ENCODE peak calls at places on chromosomes 11 and 22, in nine cellular contexts. One of them, this sample, is unnamed.

GRCh38 chr11:92632510-92632909 is 336.9 kb upstream of the MTNR1B start:
- DNase-seq in HCT116: no peak
- DNase-seq in uterus: no peak
- DNase-seq in tibial nerve: no peak
- DNase-seq in A549: no peak
- DNase-seq in ovary: no peak
- DNase-seq in adrenal gland: no peak
- DNase-seq in IMR-90: no peak
- DNase-seq in heart left ventricle: no peak
- DNase-seq in this sample: no peak

GRCh38 chr22:37431811-37432707 is 4.8 kb upstream of the ELFN2 start:
- DNase-seq in tibial nerve: no peak
- DNase-seq in uterus: no peak
- DNase-seq in heart left ventricle: no peak
- DNase-seq in adrenal gland: no peak
- DNase-seq in HCT116: peak
- DNase-seq in A549: peak
- DNase-seq in ovary: no peak
- DNase-seq in IMR-90: peak
- DNase-seq in this sample: no peak

GRCh38 chr11:114052160-114052559 is 7.4 kb upstream of the ZBTB16 start:
- DNase-seq in A549: no peak
- DNase-seq in tibial nerve: no peak
- DNase-seq in ovary: no peak
- DNase-seq in HCT116: no peak
- DNase-seq in IMR-90: no peak
- DNase-seq in heart left ventricle: no peak
- DNase-seq in uterus: no peak
- DNase-seq in adrenal gland: no peak
- DNase-seq in this sample: peak

GRCh38 chr22:37027556-37027955 is 8.0 kb downstream of the MPST start:
- DNase-seq in adrenal gland: no peak
- DNase-seq in A549: no peak
- DNase-seq in ovary: no peak
- DNase-seq in HCT116: no peak
- DNase-seq in uterus: no peak
- DNase-seq in tibial nerve: no peak
- DNase-seq in IMR-90: no peak
- DNase-seq in heart left ventricle: no peak
- DNase-seq in this sample: no peak

GRCh38 chr11:34072831-34073230 is 21.3 kb downstream of the CAPRIN1 start:
- DNase-seq in adrenal gland: no peak
- DNase-seq in tibial nerve: no peak
- DNase-seq in HCT116: no peak
- DNase-seq in IMR-90: peak
- DNase-seq in uterus: no peak
- DNase-seq in A549: no peak
- DNase-seq in heart left ventricle: no peak
- DNase-seq in ovary: no peak
- DNase-seq in this sample: no peak

GRCh38 chr11:122863704-122864326 is 18.7 kb upstream of the JHY start:
- DNase-seq in HCT116: peak
- DNase-seq in A549: peak
- DNase-seq in adrenal gland: peak
- DNase-seq in uterus: peak
- DNase-seq in tibial nerve: peak
- DNase-seq in ovary: peak
- DNase-seq in IMR-90: peak
- DNase-seq in heart left ventricle: peak
- DNase-seq in this sample: no peak

GRCh38 chr11:104573431-104573830 is 324.8 kb downstream of the CASP12 start:
- DNase-seq in HCT116: no peak
- DNase-seq in IMR-90: peak
- DNase-seq in uterus: no peak
- DNase-seq in tibial nerve: no peak
- DNase-seq in heart left ventricle: no peak
- DNase-seq in ovary: no peak
- DNase-seq in adrenal gland: no peak
- DNase-seq in A549: peak
- DNase-seq in this sample: no peak

GRCh38 chr11:115869780-115870431 is 365.7 kb upstream of the CADM1 start:
- DNase-seq in heart left ventricle: no peak
- DNase-seq in HCT116: no peak
- DNase-seq in ovary: no peak
- DNase-seq in tibial nerve: no peak
- DNase-seq in adrenal gland: no peak
- DNase-seq in IMR-90: peak
- DNase-seq in A549: peak
- DNase-seq in uterus: no peak
- DNase-seq in this sample: no peak

GRCh38 chr11:118133816-118134215 is 18.8 kb downstream of the SCN4B start:
- DNase-seq in ovary: no peak
- DNase-seq in adrenal gland: no peak
- DNase-seq in tibial nerve: no peak
- DNase-seq in IMR-90: no peak
- DNase-seq in heart left ventricle: no peak
- DNase-seq in A549: no peak
- DNase-seq in uterus: no peak
- DNase-seq in HCT116: no peak
- DNase-seq in this sample: no peak

GRCh38 chr11:104912102-104912501 is 13.8 kb upstream of the CASP12 start:
- DNase-seq in uterus: no peak
- DNase-seq in adrenal gland: no peak
- DNase-seq in A549: no peak
- DNase-seq in heart left ventricle: no peak
- DNase-seq in IMR-90: no peak
- DNase-seq in ovary: no peak
- DNase-seq in HCT116: no peak
- DNase-seq in tibial nerve: no peak
- DNase-seq in this sample: no peak

GRCh38 chr11:65911682-65912568 is 6.9 kb downstream of the C11orf68 start:
- DNase-seq in heart left ventricle: peak
- DNase-seq in IMR-90: peak
- DNase-seq in uterus: peak
- DNase-seq in adrenal gland: peak
- DNase-seq in A549: peak
- DNase-seq in tibial nerve: peak
- DNase-seq in ovary: peak
- DNase-seq in HCT116: peak
- DNase-seq in this sample: peak

GRCh38 chr22:43643362-43643761 is 168.7 kb downstream of the EFCAB6 start:
- DNase-seq in adrenal gland: no peak
- DNase-seq in tibial nerve: no peak
- DNase-seq in IMR-90: no peak
- DNase-seq in HCT116: no peak
- DNase-seq in uterus: no peak
- DNase-seq in heart left ventricle: no peak
- DNase-seq in A549: no peak
- DNase-seq in ovary: no peak
- DNase-seq in this sample: peak

GRCh38 chr11:33598426-33599069 is 102.1 kb downstream of the C11orf91 start:
- DNase-seq in adrenal gland: no peak
- DNase-seq in ovary: no peak
- DNase-seq in A549: no peak
- DNase-seq in heart left ventricle: no peak
- DNase-seq in tibial nerve: no peak
- DNase-seq in HCT116: no peak
- DNase-seq in IMR-90: no peak
- DNase-seq in uterus: no peak
- DNase-seq in this sample: no peak

GRCh38 chr22:28143206-28143605 is 224.2 kb upstream of the PITPNB start:
- DNase-seq in IMR-90: no peak
- DNase-seq in adrenal gland: no peak
- DNase-seq in uterus: no peak
- DNase-seq in A549: no peak
- DNase-seq in heart left ventricle: no peak
- DNase-seq in tibial nerve: no peak
- DNase-seq in ovary: no peak
- DNase-seq in HCT116: no peak
- DNase-seq in this sample: no peak

DNA sequence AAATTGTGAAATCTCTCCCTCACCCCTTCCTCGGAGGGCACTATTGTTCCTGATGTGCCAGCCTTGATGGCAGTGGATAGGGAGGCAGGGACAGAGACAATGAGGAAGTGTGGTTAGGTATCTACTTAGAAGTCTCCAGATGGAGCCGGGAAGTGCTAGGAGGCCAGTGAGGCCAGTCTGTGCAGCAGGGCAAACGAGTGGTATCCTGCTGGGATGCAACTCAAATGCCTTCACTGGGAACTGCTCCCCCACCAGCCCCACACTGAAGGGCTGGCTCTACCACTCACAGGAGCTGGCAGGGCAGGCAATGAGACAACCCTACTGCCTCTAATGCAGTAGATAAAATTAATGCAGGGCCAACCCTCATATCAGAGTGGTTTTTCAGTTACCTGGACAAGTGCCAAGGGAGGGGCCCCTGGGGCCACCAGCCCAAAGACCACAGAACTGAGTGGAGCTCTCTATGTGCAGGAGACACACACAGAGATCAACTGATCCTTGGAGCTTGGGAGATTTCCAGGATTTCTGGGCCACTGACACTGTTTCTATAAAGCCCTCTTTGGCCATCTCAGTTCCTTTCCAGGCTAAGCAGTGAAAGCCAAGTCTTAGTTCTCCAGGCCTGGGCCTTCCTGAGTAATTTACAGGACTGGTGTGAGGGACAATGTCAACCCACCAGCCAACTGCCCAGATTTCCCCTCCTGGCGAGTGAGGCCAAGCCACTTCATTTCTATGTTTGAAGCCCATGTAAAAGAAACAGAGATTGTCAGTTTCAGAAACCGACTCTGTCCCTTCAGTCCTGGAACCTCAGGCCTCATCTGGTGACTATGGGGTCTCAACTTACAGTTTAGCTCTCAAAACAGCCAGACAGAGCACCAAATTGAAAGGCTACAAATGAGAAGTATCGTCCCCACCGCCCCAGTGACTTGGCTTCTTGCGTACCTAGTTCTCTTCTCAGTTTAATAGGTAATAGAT is 4.1 kb downstream of the MIF start:
- DNase-seq in adrenal gland: no peak
- DNase-seq in tibial nerve: no peak
- DNase-seq in uterus: no peak
- DNase-seq in ovary: no peak
- DNase-seq in A549: no peak
- DNase-seq in IMR-90: no peak
- DNase-seq in heart left ventricle: no peak
- DNase-seq in HCT116: no peak
- DNase-seq in this sample: no peak
- TF ChIP-seq CTCF in adrenal gland: no peak
- TF ChIP-seq CTCF in tibial nerve: no peak
- TF ChIP-seq CTCF in uterus: no peak
- TF ChIP-seq CTCF in ovary: no peak
- TF ChIP-seq CTCF in A549: no peak
- TF ChIP-seq CTCF in IMR-90: no peak
- TF ChIP-seq CTCF in heart left ventricle: no peak
- TF ChIP-seq CTCF in HCT116: no peak
- TF ChIP-seq CTCF in this sample: no peak

GRCh38 chr11:85718991-85719807 is 33.2 kb upstream of the CCDC89 start:
- DNase-seq in IMR-90: peak
- DNase-seq in heart left ventricle: peak
- DNase-seq in A549: peak
- DNase-seq in uterus: no peak
- DNase-seq in ovary: no peak
- DNase-seq in HCT116: peak
- DNase-seq in tibial nerve: peak
- DNase-seq in adrenal gland: no peak
- DNase-seq in this sample: peak
- TF ChIP-seq POLR2A in IMR-90: peak
- TF ChIP-seq POLR2A in heart left ventricle: no peak
- TF ChIP-seq POLR2A in A549: no peak
- TF ChIP-seq POLR2A in uterus: no peak
- TF ChIP-seq POLR2A in ovary: no peak
- TF ChIP-seq POLR2A in HCT116: no peak
- TF ChIP-seq POLR2A in tibial nerve: peak
- TF ChIP-seq POLR2A in adrenal gland: no peak
- TF ChIP-seq POLR2A in this sample: no peak

DNA sequence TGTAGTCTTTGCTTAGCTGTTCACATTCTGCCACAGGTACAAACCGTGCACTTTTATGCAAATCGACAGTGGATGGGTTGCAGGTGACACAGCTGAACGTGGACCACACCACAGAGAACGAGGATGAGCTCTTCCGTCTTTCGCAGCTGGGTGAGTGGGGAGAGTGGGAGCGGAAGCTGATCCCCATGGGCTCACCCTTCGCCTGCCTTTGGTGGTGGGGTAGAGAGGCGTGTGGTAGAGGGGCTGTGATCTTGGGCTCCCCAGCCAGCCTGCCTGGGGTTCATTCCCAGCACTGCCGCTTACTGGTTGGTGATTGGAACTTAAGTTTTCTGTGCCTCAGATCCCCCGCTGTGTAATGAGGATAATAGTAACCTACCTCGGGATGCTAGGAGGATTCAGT is 19.1 kb downstream of the TAB1 start:
- DNase-seq in adrenal gland: no peak
- DNase-seq in HCT116: no peak
- DNase-seq in heart left ventricle: no peak
- DNase-seq in ovary: no peak
- DNase-seq in uterus: no peak
- DNase-seq in IMR-90: no peak
- DNase-seq in tibial nerve: no peak
- DNase-seq in A549: no peak
- DNase-seq in this sample: no peak
- TF ChIP-seq CTCF in adrenal gland: no peak
- TF ChIP-seq CTCF in HCT116: no peak
- TF ChIP-seq CTCF in heart left ventricle: no peak
- TF ChIP-seq CTCF in ovary: no peak
- TF ChIP-seq CTCF in uterus: no peak
- TF ChIP-seq CTCF in IMR-90: no peak
- TF ChIP-seq CTCF in tibial nerve: no peak
- TF ChIP-seq CTCF in A549: no peak
- TF ChIP-seq CTCF in this sample: no peak

GRCh38 chr11:1856306-1857005 is 3.6 kb downstream of the LSP1 start:
- DNase-seq in A549: no peak
- DNase-seq in IMR-90: no peak
- DNase-seq in adrenal gland: no peak
- DNase-seq in tibial nerve: no peak
- DNase-seq in uterus: no peak
- DNase-seq in ovary: no peak
- DNase-seq in HCT116: no peak
- DNase-seq in heart left ventricle: no peak
- DNase-seq in this sample: no peak

GRCh38 chr11:1853376-1854131 is 670 bp downstream of the LSP1 start:
- DNase-seq in heart left ventricle: no peak
- DNase-seq in adrenal gland: no peak
- DNase-seq in tibial nerve: no peak
- DNase-seq in uterus: no peak
- DNase-seq in HCT116: no peak
- DNase-seq in A549: no peak
- DNase-seq in ovary: no peak
- DNase-seq in IMR-90: no peak
- DNase-seq in this sample: no peak

GRCh38 chr11:1855886-1856265 is 3.0 kb downstream of the LSP1 start:
- DNase-seq in uterus: no peak
- DNase-seq in tibial nerve: no peak
- DNase-seq in adrenal gland: no peak
- DNase-seq in HCT116: no peak
- DNase-seq in A549: no peak
- DNase-seq in IMR-90: no peak
- DNase-seq in heart left ventricle: no peak
- DNase-seq in ovary: no peak
- DNase-seq in this sample: no peak

GRCh38 chr11:1854132-1854948 is 1.5 kb downstream of the LSP1 start:
- DNase-seq in ovary: no peak
- DNase-seq in tibial nerve: no peak
- DNase-seq in A549: no peak
- DNase-seq in IMR-90: no peak
- DNase-seq in HCT116: no peak
- DNase-seq in adrenal gland: no peak
- DNase-seq in heart left ventricle: no peak
- DNase-seq in uterus: no peak
- DNase-seq in this sample: no peak

GRCh38 chr11:1854949-1855885 is 2.3 kb downstream of the LSP1 start:
- DNase-seq in uterus: no peak
- DNase-seq in adrenal gland: no peak
- DNase-seq in A549: no peak
- DNase-seq in ovary: no peak
- DNase-seq in tibial nerve: no peak
- DNase-seq in HCT116: no peak
- DNase-seq in IMR-90: no peak
- DNase-seq in heart left ventricle: no peak
- DNase-seq in this sample: no peak
- TF ChIP-seq POLR2A in uterus: no peak
- TF ChIP-seq POLR2A in adrenal gland: no peak
- TF ChIP-seq POLR2A in A549: no peak
- TF ChIP-seq POLR2A in ovary: no peak
- TF ChIP-seq POLR2A in tibial nerve: no peak
- TF ChIP-seq POLR2A in HCT116: no peak
- TF ChIP-seq POLR2A in IMR-90: no peak
- TF ChIP-seq POLR2A in heart left ventricle: no peak
- TF ChIP-seq POLR2A in this sample: no peak